ENCODE peak calls at places on chromosome 13, in seven cellular contexts. F is IMR-90, M is breast epithelium, C is Peyer's patch, R is fibroblast of mammary gland, K is heart left ventricle, T is fibroblast of lung. S is an unnamed sample.

GRCh38 chr13:106038752-106039151 is 496.7 kb downstream of the EFNB2 start:
- DNase-seq in R (peak; percentile 95), C (no peak), M (no peak), F (peak; percentile 90), T (peak; percentile 84), K (no peak), S (peak; percentile 91)

GRCh38 chr13:111948281-111948680 is 118.7 kb upstream of the SOX1 start:
- DNase-seq in R (no peak), M (no peak), K (no peak), C (no peak), F (no peak), T (no peak), S (no peak)

GRCh38 chr13:104953588-104953987 is 1581.9 kb downstream of the EFNB2 start:
- DNase-seq in R (peak; percentile 49), K (no peak), T (peak; percentile 66), F (no peak), C (no peak), M (no peak), S (no peak)

GRCh38 chr13:114009590-114010400 is 35.9 kb upstream of the C13orf46 start:
- DNase-seq in K (no peak), M (no peak), C (no peak), F (no peak), R (no peak), T (no peak), S (no peak)

GRCh38 chr13:108409735-108410134 is 140.2 kb downstream of the TNFSF13B start:
- DNase-seq in M (no peak), K (no peak), R (no peak), F (no peak), C (no peak), T (no peak), S (no peak)

GRCh38 chr13:57633141-57633949 is 1.8 kb downstream of the PCDH17 start:
- DNase-seq in K (peak; percentile 81), F (no peak), C (no peak), T (peak; percentile 30), R (no peak), M (peak; percentile 51), S (no peak)

GRCh38 chr13:113746143-113746525 is 12.9 kb upstream of the TMEM255B start:
- DNase-seq in C (no peak), R (no peak), F (no peak), M (no peak), K (no peak), T (no peak), S (no peak)

GRCh38 chr13:88263808-88264207 is 592.6 kb downstream of the SLITRK5 start:
- DNase-seq in M (no peak), K (no peak), T (no peak), C (no peak), F (no peak), R (no peak), S (no peak)

GRCh38 chr13:59513686-59514085 is 650.0 kb downstream of the DIAPH3 start:
- DNase-seq in R (no peak), T (no peak), M (no peak), F (no peak), K (no peak), C (no peak), S (no peak)

GRCh38 chr13:73720216-73720840 is 413.9 kb downstream of the KLF12 start:
- DNase-seq in F (peak; percentile 11), T (no peak), R (peak; percentile 15), K (no peak), M (no peak), C (no peak), S (no peak)

GRCh38 chr13:22926176-22927007 is 254.4 kb upstream of the SGCG start:
- DNase-seq in K (peak; percentile 66), R (peak; percentile 65), T (peak; percentile 70), M (peak; percentile 79), C (no peak), F (no peak), S (no peak)

GRCh38 chr13:95113601-95114000 is 187.7 kb downstream of the ABCC4 start:
- DNase-seq in M (no peak), K (no peak), F (no peak), R (no peak), T (no peak), C (no peak), S (no peak)

GRCh38 chr13:37616131-37616530 is 17.6 kb upstream of the POSTN start:
- DNase-seq in R (no peak), F (peak; percentile 28), M (no peak), T (no peak), K (no peak), C (no peak), S (peak; percentile 18)

GRCh38 chr13:28532226-28533048 is 37.5 kb upstream of the FLT1 start:
- DNase-seq in R (no peak), T (no peak), M (no peak), C (no peak), F (no peak), K (peak; percentile 51), S (no peak)

GRCh38 chr13:28467886-28468519 is 26.9 kb downstream of the FLT1 start:
- DNase-seq in T (no peak), R (no peak), K (no peak), M (no peak), F (no peak), C (no peak), S (no peak)

GRCh38 chr13:76993473-76993872 is 1.6 kb downstream of the CLN5 start:
- DNase-seq in R (no peak), M (no peak), F (no peak), K (no peak), C (no peak), T (no peak), S (no peak)
- H3K4me3 ChIP-seq in R (no peak overlapping the region), M (peak overlapping the region; percentile 82), F (no peak overlapping the region), K (no peak overlapping the region), C (no peak overlapping the region), T (peak overlapping the region; percentile 88), S (no peak overlapping the region)

DNA sequence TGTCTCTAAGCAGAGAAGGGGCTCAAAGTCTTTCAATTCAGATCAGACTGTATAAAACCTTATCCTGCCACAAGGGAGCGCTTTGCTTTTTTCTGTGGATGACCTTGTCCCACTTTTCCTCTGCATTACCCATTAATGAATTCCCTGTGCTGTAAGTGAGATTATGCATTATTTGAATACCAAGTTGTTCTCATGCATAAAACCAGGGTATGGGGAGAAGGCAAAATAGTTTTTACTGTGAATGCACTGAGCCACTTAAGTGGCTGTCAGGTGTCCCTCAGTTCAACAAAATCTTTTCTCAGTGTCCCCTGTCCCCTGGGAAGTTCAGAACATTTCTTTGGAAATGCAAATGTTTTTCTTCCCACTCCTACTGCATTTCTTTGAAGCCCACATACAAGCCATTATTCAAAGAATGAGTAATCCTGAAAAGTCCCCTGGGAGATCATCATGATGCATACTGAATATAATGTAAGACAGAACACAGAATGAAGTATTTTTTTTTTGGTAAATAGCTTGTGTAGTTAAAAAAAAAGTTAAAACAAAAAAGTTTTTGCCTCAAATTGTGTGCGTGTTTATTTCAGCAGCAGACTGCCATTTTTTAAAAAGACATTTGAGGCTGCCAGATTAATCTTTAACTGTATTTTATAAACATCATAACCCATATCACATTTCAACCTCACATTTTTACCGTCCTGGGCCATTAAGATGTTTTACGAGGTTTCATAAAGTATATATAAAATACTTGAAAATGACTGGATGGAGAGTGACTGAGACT is 506.7 kb upstream of the PCDH9 start:
- DNase-seq in R (peak; percentile 92), F (peak; percentile 68), M (no peak), T (peak; percentile 90), K (no peak), C (no peak), S (peak; percentile 95)
- TF ChIP-seq CTCF in R (peak; percentile 46), F (peak; percentile 24), M (no peak), T (no peak), K (no peak), C (no peak), S (peak; percentile 51)

DNA sequence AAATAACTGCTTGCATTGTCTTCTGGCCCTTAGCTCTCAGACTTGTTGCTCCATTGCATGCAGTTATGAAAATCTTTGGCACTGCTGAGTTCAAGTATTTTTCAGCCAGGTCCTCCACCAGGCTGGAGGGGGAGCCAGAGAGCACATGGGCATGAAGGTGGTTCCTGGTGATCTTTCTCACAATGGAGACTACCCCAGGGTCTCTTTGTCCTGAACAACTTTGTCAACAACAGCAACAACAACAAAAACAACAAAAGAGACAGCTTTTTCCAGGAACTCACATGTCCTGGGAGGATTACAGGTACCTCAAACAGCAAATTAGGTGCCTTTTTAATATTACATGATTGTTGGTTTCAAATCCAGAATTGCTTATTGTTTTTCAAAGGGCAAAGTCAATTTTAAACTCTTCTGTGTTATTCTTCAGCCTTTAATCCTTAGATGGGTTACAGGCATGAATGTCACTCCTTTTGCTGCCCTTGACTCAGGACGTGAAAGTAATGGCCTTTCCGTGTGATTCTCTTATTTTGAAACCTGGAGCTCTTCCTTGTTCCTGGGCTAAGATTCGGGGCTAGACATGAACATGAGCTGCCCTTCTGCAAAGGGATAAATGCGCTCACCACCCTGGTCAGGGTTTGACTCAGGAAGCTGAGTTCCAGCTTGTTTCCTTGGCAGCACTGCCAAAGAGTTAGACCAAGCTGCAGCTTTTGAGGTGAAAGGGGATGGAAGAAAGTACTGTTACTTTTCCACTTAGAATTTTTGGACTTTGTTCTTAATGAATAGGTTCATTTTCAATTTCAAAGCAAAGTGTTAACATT is 1.8 kb downstream of the RGCC start:
- DNase-seq in M (no peak), T (peak; percentile 77), F (peak; percentile 72), R (peak; percentile 72), K (peak; percentile 40), C (peak; percentile 64), S (peak; percentile 34)
- H3K4me3 ChIP-seq in M (peak overlapping the region; percentile 79), T (peak overlapping the region; percentile 86), F (peak overlapping the region; percentile 81), R (peak overlapping the region; percentile 53), K (peak overlapping the region; percentile 82), C (peak overlapping the region; percentile 61), S (peak overlapping the region; percentile 59)

GRCh38 chr13:68927387-68928026 is 1180.1 kb upstream of the ATXN8OS start:
- DNase-seq in T (peak; percentile 0), C (no peak), K (no peak), M (no peak), R (peak; percentile 2), F (no peak), S (peak; percentile 44)
- TF ChIP-seq CTCF in T (no peak), C (no peak), K (peak; percentile 30), M (no peak), R (peak; percentile 14), F (no peak), S (peak; percentile 69)

DNA sequence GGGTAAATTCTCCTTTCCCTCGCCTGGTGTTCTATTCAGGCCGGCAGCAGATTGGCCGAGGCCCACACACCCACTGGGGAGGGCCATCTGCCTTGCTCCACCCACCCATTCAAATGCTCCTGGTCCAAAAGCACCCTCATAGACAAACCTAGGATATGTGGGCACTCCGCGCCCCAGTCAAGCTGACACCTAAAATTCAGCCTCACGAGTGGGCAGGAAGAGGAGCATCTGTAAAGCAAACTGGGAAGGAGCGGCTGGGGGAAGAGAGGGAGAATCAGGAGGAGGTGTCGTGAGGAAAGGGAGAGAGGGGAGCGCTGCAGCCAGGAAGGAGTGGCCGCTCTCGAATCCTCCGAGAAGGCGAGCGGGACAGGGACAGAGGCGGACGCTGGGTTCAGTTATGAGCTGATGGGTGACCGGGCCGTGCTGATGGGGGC is 136.9 kb downstream of the USP12 start:
- DNase-seq in T (no peak), C (no peak), F (no peak), K (no peak), R (no peak), M (no peak), S (no peak)
- H3K4me3 ChIP-seq in T (no peak overlapping the region), C (no peak overlapping the region), F (no peak overlapping the region), K (peak overlapping the region; percentile 43), R (no peak overlapping the region), M (no peak overlapping the region), S (peak overlapping the region; percentile 10)

DNA sequence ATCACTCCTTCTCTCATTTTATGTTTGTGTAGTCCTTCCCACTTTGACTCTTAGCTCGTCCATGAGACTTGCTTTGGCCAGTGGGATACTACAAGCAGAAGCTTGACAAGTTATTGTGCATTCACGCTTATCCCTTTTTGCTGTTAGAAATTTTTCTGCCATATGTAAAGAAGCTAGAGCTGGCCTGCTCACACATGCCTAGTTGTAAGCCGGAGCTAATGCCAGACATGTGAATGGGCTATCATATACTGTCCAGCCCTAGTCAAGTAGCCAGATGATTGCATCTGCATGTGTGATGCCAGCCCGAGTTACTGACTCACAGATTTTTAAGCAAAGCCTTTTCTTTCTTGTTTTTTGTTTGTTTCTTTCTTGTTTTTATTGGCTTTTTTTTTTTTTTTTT is 460.7 kb downstream of the TDRD3 start:
- DNase-seq in T (no peak), R (no peak), C (no peak), F (no peak), K (no peak), M (no peak), S (no peak)
- TF ChIP-seq CTCF in T (no peak), R (no peak), C (no peak), F (no peak), K (no peak), M (no peak), S (no peak)